ENCODE peak calls at places on chromosome 10, in eight cellular contexts. R is NB4, T is non-pigmented ciliary epithelial cell, K is kidney epithelial cell, B is fibroblast of the aortic adventitia, V is NCI-H69, I is left cardiac atrium, Y is mesothelial cell of epicardium. G is an unnamed sample.

GRCh38 chr10:48648172-48648942 is 36.3 kb upstream of the WDFY4 start:
- DNase-seq in Y (no peak), B (no peak), R (no peak), K (no peak), V (peak; percentile 6), I (no peak), T (no peak), G (no peak)

GRCh38 chr10:88707429-88708110 is 1.5 kb downstream of the LIPK start:
- DNase-seq in V (peak; percentile 39), B (peak; percentile 67), K (peak; percentile 87), I (no peak), R (peak; percentile 16), T (peak; percentile 50), Y (no peak), G (peak; percentile 86)

GRCh38 chr10:102644066-102644645 is at the start of gene TRIM8:
- DNase-seq in V (peak; percentile 77), Y (peak; percentile 68), T (no peak), I (peak; percentile 65), B (no peak), K (no peak), R (peak; percentile 79), G (peak; percentile 76)

GRCh38 chr10:5550621-5551530 is 26.1 kb downstream of the CALML3 start:
- DNase-seq in R (peak; percentile 73), V (peak; percentile 5), T (no peak), Y (no peak), K (no peak), B (no peak), I (peak; percentile 14), G (no peak)

GRCh38 chr10:104638861-104639594 is 2.1 kb upstream of the SORCS3 start:
- DNase-seq in V (no peak), I (no peak), K (no peak), T (no peak), R (no peak), B (no peak), Y (peak; percentile 60), G (peak; percentile 42)

GRCh38 chr10:73997479-73997805 is 474 bp upstream of the VCL start:
- DNase-seq in R (no peak), Y (no peak), I (no peak), T (no peak), B (no peak), K (no peak), V (peak; percentile 73), G (no peak)

GRCh38 chr10:111410740-111411139 is 333.9 kb downstream of the ADRA2A start:
- DNase-seq in K (no peak), I (no peak), B (no peak), V (no peak), Y (no peak), T (no peak), R (no peak), G (peak; percentile 88)

GRCh38 chr10:98030991-98031431 is 590 bp upstream of the CRTAC1 start:
- DNase-seq in B (no peak), K (no peak), Y (no peak), I (peak; percentile 20), T (no peak), V (peak; percentile 52), R (no peak), G (no peak)

GRCh38 chr10:15897282-15897681 is 37.0 kb upstream of the MINDY3 start:
- DNase-seq in I (no peak), Y (no peak), B (peak; percentile 16), T (peak; percentile 53), V (no peak), R (no peak), K (peak; percentile 14), G (peak; percentile 79)

GRCh38 chr10:114603943-114604342 is 54.1 kb downstream of the ABLIM1 start:
- DNase-seq in I (peak; percentile 51), R (peak; percentile 16), V (no peak), K (no peak), Y (no peak), B (peak; percentile 12), T (no peak), G (no peak)

GRCh38 chr10:31929986-31930675 is 1.5 kb upstream of the ARHGAP12 start:
- DNase-seq in K (no peak), V (peak; percentile 7), I (no peak), Y (no peak), T (no peak), B (peak; percentile 43), R (peak; percentile 76), G (peak; percentile 48)

G was measured in GM23248.